ENCODE peak calls at places on chromosomes 13 and 19, in seven cellular contexts. Q is activated CD4-positive, alpha-beta T cell treated with anti-CD3 and anti-CD28 coated beads, Interleukin-2, amount 50 U/mL, for 24 hours; O is transverse colon; G is cardiac fibroblast; M is SK-N-DZ; B is M059J; I is astrocyte of the hippocampus. N is an unnamed sample.

GRCh38 chr13:23440821-23441608 is 7.5 kb upstream of the SACS start:
- DNase-seq in G (no peak), I (peak), B (peak), M (no peak), O (no peak), Q (no peak), N (no peak)

GRCh38 chr19:42176649-42176989 is 40.9 kb downstream of the DEDD2 start:
- DNase-seq in Q (no peak), B (no peak), I (no peak), G (no peak), O (no peak), M (no peak), N (no peak)

GRCh38 chr19:6587093-6587820 is 3.7 kb downstream of the CD70 start:
- DNase-seq in Q (no peak), O (no peak), B (no peak), G (no peak), M (no peak), I (peak), N (no peak)

GRCh38 chr13:72920097-72920496 is 138.2 kb downstream of the PIBF1 start:
- DNase-seq in I (no peak), B (no peak), O (no peak), M (no peak), G (peak), Q (no peak), N (no peak)

GRCh38 chr19:43759515-43759914 is 4.8 kb upstream of the SMG9 start:
- DNase-seq in Q (no peak), M (peak), O (no peak), I (peak), G (peak), B (peak), N (peak)

GRCh38 chr19:21092107-21092506 is 10.1 kb downstream of the ZNF714 start:
- DNase-seq in I (peak), O (no peak), G (peak), Q (no peak), B (peak), M (no peak), N (peak)

GRCh38 chr19:48121909-48122371 is 11.3 kb upstream of the PLA2G4C start:
- DNase-seq in M (no peak), Q (no peak), I (no peak), B (peak), G (peak), O (no peak), N (peak)

GRCh38 chr13:75530536-75530935 is 7.1 kb downstream of the COMMD6 start:
- DNase-seq in O (no peak), Q (no peak), I (no peak), G (no peak), M (no peak), B (no peak), N (no peak)

GRCh38 chr13:97257800-97258799 is 36.0 kb downstream of the MBNL2 start:
- DNase-seq in Q (no peak), G (peak), B (peak), M (no peak), O (no peak), I (peak), N (peak)

GRCh38 chr13:39107484-39108040 is 69.3 kb downstream of the NHLRC3 start:
- DNase-seq in I (no peak), B (no peak), O (no peak), Q (no peak), G (no peak), M (peak), N (no peak)

GRCh38 chr13:73782781-73783180 is 351.4 kb downstream of the KLF12 start:
- DNase-seq in O (no peak), Q (no peak), M (no peak), B (no peak), I (no peak), G (no peak), N (peak)

GRCh38 chr19:57068921-57069697 is 50.7 kb upstream of the USP29 start:
- DNase-seq in G (no peak), I (no peak), O (no peak), B (peak), M (peak), Q (no peak), N (no peak)

GRCh38 chr19:55377356-55378131 is 918 bp downstream of the TMEM190 start:
- DNase-seq in M (peak), Q (no peak), O (no peak), I (no peak), B (no peak), G (no peak), N (no peak)

GRCh38 chr13:23610187-23610576 is 40.0 kb downstream of the TNFRSF19 start:
- DNase-seq in M (peak), B (peak), G (peak), O (no peak), Q (no peak), I (peak), N (peak)

GRCh38 chr19:24054044-24054935 is 32.7 kb upstream of the ZNF254 start:
- DNase-seq in B (peak), I (peak), G (peak), M (no peak), O (no peak), Q (no peak), N (peak)

GRCh38 chr19:39680593-39680992 is 23.7 kb upstream of the LGALS14 start:
- DNase-seq in B (no peak), M (no peak), G (no peak), O (no peak), I (no peak), Q (no peak), N (no peak)

GRCh38 chr13:40963927-40964326 is 55.2 kb downstream of the ELF1 start:
- DNase-seq in B (peak), O (no peak), Q (no peak), G (peak), I (peak), M (no peak), N (peak)

GRCh38 chr13:96179309-96179708 is 89.4 kb downstream of the HS6ST3 start:
- DNase-seq in Q (no peak), B (no peak), O (no peak), G (no peak), I (no peak), M (no peak), N (no peak)

GRCh38 chr13:40341086-40341471 is 325.4 kb downstream of the FOXO1 start:
- DNase-seq in B (no peak), G (no peak), O (no peak), Q (no peak), M (no peak), I (peak), N (peak)

GRCh38 chr13:48579167-48579918 is 46.5 kb upstream of the RCBTB2 start:
- DNase-seq in Q (no peak), O (peak), B (no peak), G (no peak), M (no peak), I (no peak), N (no peak)

GRCh38 chr13:31200636-31200970 is 828 bp downstream of the B3GLCT start:
- DNase-seq in I (peak), O (peak), Q (peak), G (peak), B (peak), M (peak), N (peak)

GRCh38 chr19:4987286-4987685 is 18.4 kb downstream of the KDM4B start:
- DNase-seq in Q (no peak), G (no peak), I (no peak), O (no peak), M (no peak), B (no peak), N (no peak)

GRCh38 chr13:76711515-76712182 is 174.6 kb downstream of the KCTD12 start:
- DNase-seq in B (peak), M (no peak), O (peak), Q (no peak), G (peak), I (peak), N (peak)

GRCh38 chr13:20901668-20902437 is 693 bp downstream of the XPO4 start:
- DNase-seq in B (peak), G (peak), M (peak), I (peak), Q (no peak), O (peak), N (peak)

GRCh38 chr19:27997069-27997468 is 1215.9 kb downstream of the UQCRFS1 start:
- DNase-seq in B (no peak), M (no peak), I (no peak), Q (no peak), G (no peak), O (no peak), N (no peak)

GRCh38 chr19:39082745-39083598 is 1.2 kb upstream of the ACP7 start:
- DNase-seq in M (no peak), Q (no peak), G (no peak), B (no peak), O (no peak), I (no peak), N (no peak)

GRCh38 chr19:40055832-40056504 is at the start of gene ZNF780B:
- DNase-seq in O (peak), Q (peak), M (peak), I (peak), G (peak), B (peak), N (peak)

GRCh38 chr13:113321546-113321945 is 24.5 kb downstream of the LAMP1 start:
- DNase-seq in I (no peak), O (no peak), G (no peak), M (no peak), B (no peak), Q (no peak), N (no peak)

GRCh38 chr13:93249259-93249917 is 22.8 kb downstream of the GPC6 start:
- DNase-seq in Q (no peak), I (peak), B (peak), O (no peak), G (peak), M (no peak), N (peak)

N was measured in astrocyte of the spinal cord.